ENCODE peak calls at places on chromosome 10, in six cellular contexts. J, Y, E, N, G and D are unnamed samples.

GRCh38 chr10:27893320-27894014 is 105.4 kb downstream of the ODAD2 start:
- DNase-seq in J (peak), Y (no peak), E (no peak), N (peak), G (peak), D (no peak)

GRCh38 chr10:35442006-35442405 is 105.7 kb downstream of the CCNY start:
- DNase-seq in J (no peak), Y (no peak), E (no peak), N (peak), G (peak), D (no peak)

GRCh38 chr10:101830322-101831168 is 12.3 kb upstream of the OGA start:
- DNase-seq in J (peak), Y (peak), E (peak), N (peak), G (peak), D (peak)

GRCh38 chr10:90723416-90724068 is 134.3 kb downstream of the HTR7 start:
- DNase-seq in J (no peak), Y (no peak), E (no peak), N (no peak), G (no peak), D (no peak)

GRCh38 chr10:24988831-24989769 is 26.9 kb downstream of the ENKUR start:
- DNase-seq in J (no peak), Y (no peak), E (no peak), N (no peak), G (no peak), D (no peak)

GRCh38 chr10:3887885-3888476 is 103.0 kb upstream of the KLF6 start:
- DNase-seq in J (peak), Y (peak), E (no peak), N (peak), G (peak), D (peak)

GRCh38 chr10:28263136-28263857 is 39.6 kb downstream of the MPP7 start:
- DNase-seq in J (no peak), Y (no peak), E (no peak), N (no peak), G (no peak), D (no peak)

GRCh38 chr10:44352316-44353127 is 32.4 kb downstream of the CXCL12 start:
- DNase-seq in J (no peak), Y (peak), E (peak), N (peak), G (peak), D (peak)

GRCh38 chr10:130202984-130203617 is 66.9 kb downstream of the GLRX3 start:
- DNase-seq in J (no peak), Y (no peak), E (no peak), N (no peak), G (no peak), D (no peak)

GRCh38 chr10:132498562-132499366 is 38.8 kb upstream of the INPP5A start:
- DNase-seq in J (no peak), Y (no peak), E (no peak), N (peak), G (peak), D (no peak)

GRCh38 chr10:16436367-16436757 is 448 bp upstream of the PTER start:
- DNase-seq in J (no peak), Y (no peak), E (no peak), N (peak), G (no peak), D (peak)

GRCh38 chr10:32210306-32211045 is 136.5 kb downstream of the EPC1 start:
- DNase-seq in J (no peak), Y (peak), E (no peak), N (peak), G (peak), D (peak)

GRCh38 chr10:100569687-100570517 is 34.2 kb downstream of the HIF1AN start:
- DNase-seq in J (no peak), Y (no peak), E (no peak), N (no peak), G (no peak), D (no peak)

GRCh38 chr10:71302874-71303568 is 16.0 kb upstream of the SLC29A3 start:
- DNase-seq in J (peak), Y (peak), E (no peak), N (peak), G (peak), D (peak)

GRCh38 chr10:71657604-71658348 is 61.8 kb downstream of the C10orf105 start:
- DNase-seq in J (no peak), Y (no peak), E (no peak), N (no peak), G (no peak), D (no peak)

GRCh38 chr10:14397069-14397468 is 66.3 kb upstream of the FRMD4A start:
- DNase-seq in J (peak), Y (peak), E (peak), N (peak), G (peak), D (peak)

GRCh38 chr10:113291413-113291812 is 261.4 kb upstream of the HABP2 start:
- DNase-seq in J (no peak), Y (no peak), E (no peak), N (no peak), G (no peak), D (no peak)

GRCh38 chr10:112507988-112508387 is 61.0 kb downstream of the VTI1A start:
- DNase-seq in J (no peak), Y (no peak), E (no peak), N (no peak), G (no peak), D (no peak)

GRCh38 chr10:75648854-75649253 is 217.4 kb downstream of the LRMDA start:
- DNase-seq in J (no peak), Y (no peak), E (no peak), N (no peak), G (no peak), D (no peak)

GRCh38 chr10:126204320-126204719 is 184.0 kb downstream of the ADAM12 start:
- DNase-seq in J (no peak), Y (no peak), E (no peak), N (no peak), G (no peak), D (no peak)

GRCh38 chr10:131435232-131435631 is 123.7 kb upstream of the TCERG1L start:
- DNase-seq in J (no peak), Y (no peak), E (no peak), N (no peak), G (no peak), D (no peak)

GRCh38 chr10:60846173-60846572 is 67.9 kb downstream of the CDK1 start:
- DNase-seq in J (no peak), Y (peak), E (no peak), N (peak), G (peak), D (peak)

GRCh38 chr10:132519382-132520146 is 18.0 kb upstream of the INPP5A start:
- DNase-seq in J (no peak), Y (no peak), E (no peak), N (no peak), G (peak), D (no peak)

GRCh38 chr10:12499066-12499465 is 149.7 kb downstream of the CAMK1D start:
- DNase-seq in J (no peak), Y (no peak), E (no peak), N (no peak), G (no peak), D (no peak)

GRCh38 chr10:91162050-91162494 is 58.4 kb upstream of the PCGF5 start:
- DNase-seq in J (no peak), Y (no peak), E (no peak), N (peak), G (peak), D (peak)

GRCh38 chr10:43235070-43235900 is 31.6 kb downstream of the RASGEF1A start:
- DNase-seq in J (no peak), Y (no peak), E (peak), N (no peak), G (no peak), D (no peak)

GRCh38 chr10:110733256-110733952 is 89.3 kb downstream of the RBM20 start:
- DNase-seq in J (no peak), Y (peak), E (no peak), N (no peak), G (no peak), D (no peak)

GRCh38 chr10:43857206-43857952 is 208.7 kb upstream of the ZNF32 start:
- DNase-seq in J (no peak), Y (peak), E (no peak), N (peak), G (peak), D (peak)

GRCh38 chr10:10544890-10545289 is 472.8 kb upstream of the CELF2 start:
- DNase-seq in J (no peak), Y (no peak), E (no peak), N (no peak), G (no peak), D (no peak)

GRCh38 chr10:127878474-127879055 is 14.2 kb downstream of the CLRN3 start:
- DNase-seq in J (no peak), Y (no peak), E (no peak), N (no peak), G (no peak), D (no peak)

GRCh38 chr10:132471125-132471451 is 66.5 kb upstream of the INPP5A start:
- DNase-seq in J (no peak), Y (no peak), E (peak), N (no peak), G (no peak), D (no peak)

GRCh38 chr10:69123306-69123746 is 652 bp upstream of the VPS26A start:
- DNase-seq in J (peak), Y (peak), E (peak), N (peak), G (peak), D (peak)

GRCh38 chr10:105585753-105586152 is 944.7 kb downstream of the SORCS3 start:
- DNase-seq in J (no peak), Y (peak), E (no peak), N (peak), G (peak), D (peak)

GRCh38 chr10:111360260-111360925 is 283.6 kb downstream of the ADRA2A start:
- DNase-seq in J (no peak), Y (peak), E (peak), N (peak), G (no peak), D (peak)

GRCh38 chr10:17239276-17239660 is 11.2 kb downstream of the VIM start:
- DNase-seq in J (no peak), Y (no peak), E (no peak), N (no peak), G (no peak), D (no peak)

GRCh38 chr10:7233259-7233991 is 177.4 kb downstream of the SFMBT2 start:
- DNase-seq in J (no peak), Y (no peak), E (no peak), N (no peak), G (no peak), D (peak)

GRCh38 chr10:3805791-3806381 is 20.9 kb upstream of the KLF6 start:
- DNase-seq in J (no peak), Y (peak), E (peak), N (peak), G (peak), D (peak)

GRCh38 chr10:93476756-93477155 is 5.4 kb downstream of the MYOF start:
- DNase-seq in J (no peak), Y (no peak), E (no peak), N (peak), G (no peak), D (no peak)

GRCh38 chr10:93485690-93486089 is 3.6 kb upstream of the MYOF start:
- DNase-seq in J (no peak), Y (no peak), E (no peak), N (no peak), G (no peak), D (no peak)

GRCh38 chr10:93481213-93481930 is 762 bp downstream of the MYOF start:
- DNase-seq in J (no peak), Y (no peak), E (no peak), N (no peak), G (no peak), D (no peak)

GRCh38 chr10:93478873-93479272 is 3.3 kb downstream of the MYOF start:
- DNase-seq in J (no peak), Y (no peak), E (no peak), N (no peak), G (no peak), D (no peak)

GRCh38 chr10:93481931-93482834 is at the start of gene MYOF:
- DNase-seq in J (peak), Y (peak), E (peak), N (peak), G (peak), D (peak)
- TF ChIP-seq CTCF in J (peak), Y (peak), E (peak), N (peak), G (peak), D (peak)

GRCh38 chr10:80443531-80443974 is 10.6 kb upstream of the TSPAN14 start:
- DNase-seq in J (no peak), Y (no peak), E (no peak), N (peak), G (peak), D (peak)
- TF ChIP-seq CTCF in J (peak), Y (peak), E (peak), N (peak), G (peak), D (peak)

GRCh38 chr10:124510536-124511158 is 49.0 kb downstream of the LHPP start:
- DNase-seq in J (no peak), Y (no peak), E (no peak), N (no peak), G (no peak), D (no peak)
- TF ChIP-seq CTCF in J (no peak), Y (no peak), E (no peak), N (no peak), G (no peak), D (no peak)

GRCh38 chr10:9299966-9300365 is 1245.5 kb downstream of the GATA3 start:
- DNase-seq in J (no peak), Y (no peak), E (no peak), N (no peak), G (no peak), D (no peak)

GRCh38 chr10:9301554-9301953 is 1247.1 kb downstream of the GATA3 start:
- DNase-seq in J (no peak), Y (no peak), E (no peak), N (no peak), G (no peak), D (no peak)

GRCh38 chr10:9301148-9301547 is 1246.7 kb downstream of the GATA3 start:
- DNase-seq in J (no peak), Y (peak), E (no peak), N (no peak), G (peak), D (peak)

GRCh38 chr10:9305018-9305655 is 1250.6 kb downstream of the GATA3 start:
- DNase-seq in J (no peak), Y (peak), E (no peak), N (peak), G (peak), D (peak)

DNA sequence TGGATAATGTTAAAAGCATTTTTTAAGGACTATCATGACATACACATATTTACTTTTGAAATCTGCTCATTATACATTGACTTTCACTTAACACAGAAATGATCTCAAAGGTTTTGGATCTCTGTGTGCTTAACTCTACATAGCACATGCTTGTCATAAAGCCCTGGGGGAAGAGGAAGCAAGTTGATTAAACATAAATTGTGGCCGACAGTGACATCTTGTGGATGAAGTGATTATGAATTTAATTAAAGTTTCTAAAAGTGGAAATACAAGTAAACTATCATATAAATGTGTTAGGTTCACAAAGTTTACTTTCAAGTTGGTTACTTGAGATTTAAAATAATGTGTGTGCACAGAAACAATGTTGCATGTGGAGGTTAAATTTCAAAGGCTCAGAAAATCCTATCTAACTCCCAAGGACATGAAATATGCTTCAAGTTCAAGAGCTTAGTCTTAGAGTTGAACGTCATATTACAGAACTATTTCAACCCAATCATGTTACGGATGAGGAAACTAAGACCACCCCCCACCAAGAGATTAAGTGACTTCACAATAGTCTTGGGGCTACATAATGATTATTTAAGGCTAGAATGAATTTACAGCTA is 1247.8 kb downstream of the GATA3 start:
- DNase-seq in J (peak), Y (peak), E (no peak), N (peak), G (peak), D (peak)
- TF ChIP-seq CTCF in J (peak), Y (peak), E (peak), N (peak), G (peak), D (peak)

GRCh38 chr10:84241185-84241790 is at the start of gene LRIT1:
- DNase-seq in J (no peak), Y (no peak), E (no peak), N (no peak), G (no peak), D (no peak)

GRCh38 chr10:84235096-84235495 is 6.2 kb downstream of the LRIT1 start:
- DNase-seq in J (no peak), Y (no peak), E (no peak), N (no peak), G (no peak), D (no peak)

GRCh38 chr10:84236807-84237198 is 4.5 kb downstream of the LRIT1 start:
- DNase-seq in J (no peak), Y (no peak), E (no peak), N (no peak), G (no peak), D (no peak)

GRCh38 chr10:84237199-84238051 is 3.9 kb downstream of the LRIT1 start:
- DNase-seq in J (no peak), Y (no peak), E (peak), N (no peak), G (no peak), D (no peak)

DNA sequence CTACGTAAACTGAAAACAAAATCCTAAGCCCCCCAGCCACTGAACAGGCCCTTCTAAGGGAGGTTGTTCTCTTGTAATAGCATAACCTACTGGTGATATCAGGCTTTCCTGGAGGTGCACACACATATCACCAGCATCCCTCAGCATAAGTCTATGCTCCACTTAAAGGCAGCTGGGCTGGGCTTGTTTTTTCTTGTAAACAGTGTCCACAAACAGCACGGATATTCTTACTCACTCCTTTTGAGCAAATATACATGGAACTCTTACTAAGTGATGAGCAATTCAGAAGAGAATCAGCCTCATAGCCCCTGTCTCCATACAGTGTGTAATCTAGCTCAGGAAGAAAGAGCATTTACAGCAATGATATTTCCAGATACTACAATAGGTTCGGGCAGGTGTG is 2.4 kb downstream of the LRIT1 start:
- DNase-seq in J (no peak), Y (no peak), E (no peak), N (no peak), G (no peak), D (no peak)
- TF ChIP-seq CTCF in J (no peak), Y (no peak), E (no peak), N (no peak), G (no peak), D (no peak)

DNA sequence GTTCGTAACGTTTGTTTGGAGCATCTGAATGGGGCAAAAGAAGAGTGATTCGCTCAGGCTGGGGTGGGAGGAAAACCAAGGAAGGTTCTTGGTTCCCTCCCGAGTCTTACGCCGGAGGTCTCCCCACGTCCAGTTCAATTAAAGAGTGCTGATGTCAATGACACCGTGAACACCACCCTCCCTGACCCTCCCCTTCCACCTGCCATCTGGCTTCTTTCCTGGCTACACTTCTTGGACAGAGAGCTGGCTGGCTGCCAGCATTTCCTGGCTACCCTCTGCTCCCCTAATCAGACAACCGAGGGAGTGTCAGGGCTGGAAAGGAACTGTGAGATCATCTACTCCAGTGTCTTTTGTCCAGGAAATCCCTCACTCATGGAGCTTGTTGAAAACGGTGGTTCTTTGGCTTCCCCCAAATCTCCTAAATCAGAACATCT is 24.1 kb upstream of the FFAR4 start:
- DNase-seq in J (no peak), Y (peak), E (peak), N (peak), G (peak), D (peak)
- TF ChIP-seq CTCF in J (no peak), Y (no peak), E (peak), N (no peak), G (no peak), D (no peak)

DNA sequence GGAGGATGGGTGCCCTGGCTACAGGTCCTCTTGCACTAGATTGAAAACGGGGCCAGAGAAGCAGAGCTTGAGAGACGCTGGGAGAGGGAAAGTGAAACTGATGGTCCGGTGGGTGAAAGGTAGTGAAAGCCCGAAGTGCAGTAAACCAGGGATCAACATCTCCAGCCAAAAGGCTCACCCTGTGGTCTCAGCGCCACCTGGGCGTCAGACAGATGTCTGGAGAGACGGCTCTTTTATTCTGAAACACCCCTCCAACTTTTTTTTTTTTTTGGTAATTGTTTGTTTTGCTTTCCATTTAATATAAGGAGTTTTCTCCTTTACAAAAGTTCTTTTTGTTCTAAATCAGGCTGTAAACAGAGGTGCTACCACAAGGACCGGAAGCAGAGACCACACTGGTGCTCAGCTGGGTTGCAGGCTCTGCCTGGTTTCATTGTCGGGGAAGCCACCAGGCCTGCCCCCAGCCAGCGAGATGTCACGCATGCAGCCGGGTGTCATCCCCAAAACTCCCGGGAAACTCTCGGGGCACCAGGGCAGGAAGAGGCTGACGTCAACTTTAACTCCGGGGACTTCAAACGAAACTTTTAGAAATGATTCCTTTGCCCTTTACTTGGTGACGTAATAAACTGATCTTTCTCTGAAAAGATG is 11.2 kb downstream of the IL2RA start:
- DNase-seq in J (no peak), Y (peak), E (peak), N (peak), G (peak), D (peak)
- TF ChIP-seq CTCF in J (peak), Y (peak), E (peak), N (peak), G (peak), D (peak)

GRCh38 chr10:107264742-107265141 is 100.2 kb upstream of the SORCS1 start:
- DNase-seq in J (no peak), Y (no peak), E (no peak), N (no peak), G (no peak), D (no peak)
- TF ChIP-seq CTCF in J (no peak), Y (no peak), E (no peak), N (no peak), G (no peak), D (no peak)

GRCh38 chr10:794382-794956 is 105.0 kb upstream of the DIP2C start:
- DNase-seq in J (no peak), Y (no peak), E (no peak), N (peak), G (peak), D (no peak)
- TF ChIP-seq CTCF in J (peak), Y (peak), E (peak), N (peak), G (peak), D (peak)